ENCODE peak calls at places on chromosomes 4 and X, in nine cellular contexts. K, R, U, S, V, Y, W, O and T are unnamed samples.

GRCh38 chrX:68232206-68232605 is 201.1 kb downstream of the OPHN1 start:
- DNase-seq in K (no peak), R (no peak), U (no peak), S (no peak), V (no peak), Y (no peak), W (no peak), O (no peak), T (no peak)

GRCh38 chr4:59643682-59644081 is 1556.4 kb upstream of the ADGRL3 start:
- DNase-seq in K (no peak), R (no peak), U (no peak), S (no peak), V (no peak), Y (no peak), W (no peak), O (no peak), T (no peak)

GRCh38 chrX:77160301-77160700 is 286.9 kb upstream of the FGF16 start:
- DNase-seq in K (no peak), R (no peak), U (peak), S (no peak), V (no peak), Y (no peak), W (no peak), O (no peak), T (peak)

GRCh38 chrX:56759736-56760409 is 30.8 kb downstream of the NBDY start:
- DNase-seq in K (peak), R (no peak), U (no peak), S (no peak), V (no peak), Y (no peak), W (no peak), O (no peak), T (no peak)

GRCh38 chrX:136892412-136892811 is 11.9 kb upstream of the RBMX start:
- DNase-seq in K (no peak), R (no peak), U (no peak), S (no peak), V (no peak), Y (no peak), W (no peak), O (no peak), T (no peak)

GRCh38 chrX:154063234-154063633 is 34.3 kb downstream of the MECP2 start:
- DNase-seq in K (no peak), R (no peak), U (no peak), S (no peak), V (no peak), Y (no peak), W (no peak), O (no peak), T (no peak)

GRCh38 chr4:184273166-184274147 is 55.8 kb upstream of the ENPP6 start:
- DNase-seq in K (no peak), R (no peak), U (no peak), S (no peak), V (no peak), Y (no peak), W (no peak), O (no peak), T (no peak)

GRCh38 chr4:74109116-74109791 is 10.3 kb upstream of the CXCL2 start:
- DNase-seq in K (no peak), R (peak), U (no peak), S (peak), V (peak), Y (peak), W (no peak), O (no peak), T (no peak)

GRCh38 chrX:153648358-153649177 is 1.6 kb downstream of the DUSP9 start:
- DNase-seq in K (peak), R (no peak), U (no peak), S (no peak), V (peak), Y (no peak), W (no peak), O (no peak), T (no peak)

GRCh38 chr4:75634281-75634680 is 4.0 kb upstream of the CDKL2 start:
- DNase-seq in K (no peak), R (no peak), U (no peak), S (no peak), V (no peak), Y (no peak), W (no peak), O (no peak), T (no peak)

GRCh38 chrX:66633541-66633940 is 5.3 kb downstream of the EDA2R start:
- DNase-seq in K (no peak), R (peak), U (no peak), S (no peak), V (no peak), Y (no peak), W (no peak), O (no peak), T (no peak)

GRCh38 chr4:140736669-140737343 is 19.4 kb downstream of the TBC1D9 start:
- DNase-seq in K (no peak), R (peak), U (no peak), S (no peak), V (no peak), Y (no peak), W (no peak), O (no peak), T (no peak)

GRCh38 chr4:43778187-43778915 is 670.3 kb downstream of the KCTD8 start:
- DNase-seq in K (no peak), R (no peak), U (no peak), S (no peak), V (no peak), Y (no peak), W (no peak), O (no peak), T (no peak)

GRCh38 chr4:56127698-56128097 is 179.0 kb downstream of the CEP135 start:
- DNase-seq in K (no peak), R (no peak), U (no peak), S (no peak), V (no peak), Y (no peak), W (no peak), O (no peak), T (no peak)

GRCh38 chr4:40908702-40909362 is 159.1 kb downstream of the NSUN7 start:
- DNase-seq in K (peak), R (peak), U (peak), S (peak), V (peak), Y (peak), W (peak), O (peak), T (peak)

GRCh38 chr4:73055241-73055897 is 14.1 kb downstream of the COX18 start:
- DNase-seq in K (no peak), R (peak), U (no peak), S (no peak), V (no peak), Y (no peak), W (no peak), O (no peak), T (no peak)

GRCh38 chrX:46582325-46582724 is 8.8 kb downstream of the CHST7 start:
- DNase-seq in K (no peak), R (peak), U (no peak), S (no peak), V (no peak), Y (no peak), W (no peak), O (no peak), T (no peak)

GRCh38 chrX:102784550-102784949 is 64.0 kb downstream of the GPRASP3 start:
- DNase-seq in K (no peak), R (no peak), U (no peak), S (no peak), V (no peak), Y (no peak), W (no peak), O (no peak), T (no peak)

GRCh38 chr4:38387348-38387747 is 276.7 kb upstream of the KLF3 start:
- DNase-seq in K (peak), R (peak), U (peak), S (peak), V (peak), Y (peak), W (peak), O (no peak), T (peak)

GRCh38 chr4:109947918-109948317 is 35.2 kb downstream of the EGF start:
- DNase-seq in K (no peak), R (no peak), U (no peak), S (no peak), V (no peak), Y (no peak), W (no peak), O (no peak), T (no peak)

GRCh38 chrX:14029425-14030247 is at the start of gene GEMIN8:
- DNase-seq in K (peak), R (peak), U (peak), S (peak), V (peak), Y (peak), W (peak), O (peak), T (peak)

GRCh38 chr4:156227321-156227720 is 273.7 kb upstream of the CTSO start:
- DNase-seq in K (no peak), R (no peak), U (no peak), S (no peak), V (no peak), Y (no peak), W (no peak), O (no peak), T (no peak)

GRCh38 chrX:1239681-1240142 is 27.3 kb upstream of the CRLF2 start:
- DNase-seq in K (peak), R (no peak), U (peak), S (peak), V (peak), Y (peak), W (no peak), O (peak), T (no peak)

GRCh38 chrX:153726286-153727107 is 1.8 kb downstream of the ABCD1 start:
- DNase-seq in K (peak), R (peak), U (peak), S (peak), V (peak), Y (peak), W (peak), O (peak), T (peak)

GRCh38 chr4:81600511-81601269 is 129.0 kb upstream of the RASGEF1B start:
- DNase-seq in K (peak), R (no peak), U (no peak), S (no peak), V (no peak), Y (peak), W (no peak), O (no peak), T (no peak)

GRCh38 chr4:61462451-61463326 is 262.6 kb downstream of the ADGRL3 start:
- DNase-seq in K (no peak), R (peak), U (no peak), S (no peak), V (peak), Y (no peak), W (peak), O (no peak), T (no peak)

GRCh38 chr4:47465008-47465407 is 1.5 kb upstream of the COMMD8 start:
- DNase-seq in K (no peak), R (no peak), U (no peak), S (no peak), V (no peak), Y (no peak), W (no peak), O (no peak), T (peak)

GRCh38 chr4:82360298-82361177 is 13.3 kb downstream of the HNRNPD start:
- DNase-seq in K (no peak), R (peak), U (no peak), S (peak), V (no peak), Y (no peak), W (no peak), O (no peak), T (peak)

GRCh38 chrX:119870626-119871131 is 854 bp downstream of the RNF113A start:
- DNase-seq in K (peak), R (peak), U (peak), S (no peak), V (no peak), Y (peak), W (peak), O (peak), T (peak)

GRCh38 chrX:22666441-22666840 is 333.3 kb upstream of the DDX53 start:
- DNase-seq in K (no peak), R (peak), U (peak), S (no peak), V (no peak), Y (no peak), W (peak), O (no peak), T (peak)

DNA sequence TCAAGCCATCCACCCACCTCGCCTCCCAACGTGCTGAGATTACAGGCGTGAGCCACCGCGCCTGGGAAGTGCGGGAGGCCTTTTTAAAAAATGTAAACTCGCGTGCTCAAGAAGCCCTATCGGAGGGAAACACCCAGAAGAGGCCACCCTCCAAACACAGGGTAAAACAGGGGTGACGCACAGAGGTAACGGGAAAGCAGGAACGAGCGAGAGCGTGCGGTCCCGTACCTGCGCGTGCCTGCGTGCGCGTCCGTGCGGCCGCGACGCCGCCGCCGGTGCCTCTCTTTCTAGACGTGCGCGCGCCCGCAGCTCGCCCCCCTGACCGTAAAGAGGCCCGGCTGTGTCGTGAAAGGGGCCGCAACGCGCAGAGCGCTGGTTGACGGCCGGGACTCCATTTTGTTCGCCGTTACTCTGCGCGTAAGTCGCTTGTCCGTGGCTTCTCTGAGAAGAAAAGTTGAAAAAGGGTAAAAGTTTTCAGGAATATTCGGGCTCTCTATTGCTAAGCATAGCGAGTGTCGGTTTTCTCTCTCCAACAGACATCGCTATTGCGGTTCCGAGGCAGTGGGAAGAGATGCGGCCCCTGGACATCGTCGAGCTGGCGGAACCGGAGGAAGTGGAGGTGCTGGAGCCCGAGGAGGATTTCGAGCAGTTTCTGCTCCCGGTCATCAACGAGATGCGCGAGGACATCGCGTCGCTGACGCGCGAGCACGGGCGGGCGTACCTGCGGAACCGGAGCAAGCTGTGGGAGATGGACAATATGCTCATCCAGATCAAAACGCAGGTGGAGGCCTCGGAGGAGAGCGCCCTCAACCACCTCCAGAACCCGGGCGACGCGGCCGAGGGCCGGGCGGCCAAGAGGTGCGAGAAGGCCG is at the start of gene MRFAP1:
- DNase-seq in K (peak), R (peak), U (peak), S (peak), V (peak), Y (peak), W (peak), O (peak), T (peak)
- TF ChIP-seq POLR2A in K (peak), R (peak), U (peak), S (peak), V (no peak), Y (peak), W (peak), O (peak), T (peak)

GRCh38 chr4:2535386-2536192 is 858 bp upstream of the FAM193A start:
- DNase-seq in K (peak), R (peak), U (peak), S (peak), V (peak), Y (peak), W (peak), O (peak), T (peak)
- TF ChIP-seq POLR2A in K (peak), R (peak), U (no peak), S (no peak), V (no peak), Y (peak), W (peak), O (peak), T (no peak)

GRCh38 chr4:9942921-9943600 is 78.2 kb downstream of the SLC2A9 start:
- DNase-seq in K (no peak), R (no peak), U (no peak), S (no peak), V (no peak), Y (no peak), W (no peak), O (no peak), T (no peak)
- TF ChIP-seq POLR2A in K (no peak), R (no peak), U (no peak), S (no peak), V (no peak), Y (no peak), W (no peak), O (no peak), T (no peak)

GRCh38 chr4:99315839-99316238 is 5.4 kb downstream of the ADH1B start:
- DNase-seq in K (no peak), R (no peak), U (no peak), S (no peak), V (no peak), Y (no peak), W (no peak), O (no peak), T (no peak)
- TF ChIP-seq POLR2A in K (no peak), R (no peak), U (no peak), S (no peak), V (no peak), Y (no peak), W (no peak), O (no peak), T (no peak)

DNA sequence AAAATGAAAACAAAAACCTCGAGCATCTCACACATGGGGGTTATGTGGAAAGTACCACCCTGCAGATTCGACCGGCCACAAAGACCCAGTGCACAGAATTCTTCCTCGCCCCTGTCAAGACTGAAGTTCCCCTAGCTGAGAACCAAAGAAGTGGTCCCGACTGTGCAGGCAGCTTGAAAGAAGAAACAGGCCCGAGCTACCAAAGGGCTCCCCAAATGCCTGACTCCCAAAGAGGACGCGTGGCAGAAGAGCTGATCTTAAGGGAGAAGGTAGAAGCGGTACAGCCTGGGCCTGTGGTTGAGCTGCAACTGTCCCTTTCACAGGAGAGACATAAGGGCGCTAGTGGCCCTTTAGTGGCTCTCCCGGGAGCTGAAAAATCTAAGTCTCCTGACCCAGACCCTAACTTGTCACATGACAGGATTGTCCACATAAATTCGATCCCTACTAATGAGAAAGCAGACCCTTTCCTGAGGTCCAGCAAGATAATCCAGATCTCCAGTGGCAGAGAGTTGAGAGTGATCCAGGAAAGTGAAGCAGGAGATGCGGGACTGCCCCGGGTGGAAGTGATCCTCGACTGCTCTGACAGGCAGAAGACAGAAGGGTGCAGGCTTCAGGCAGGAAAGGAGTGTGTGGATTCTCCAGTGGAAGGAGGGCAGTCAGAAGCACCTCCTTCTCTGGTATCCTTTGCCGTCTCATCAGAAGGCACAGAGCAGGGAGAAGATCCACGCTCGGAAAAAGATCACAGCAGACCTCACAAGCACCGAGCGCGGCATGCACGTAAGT is 108.8 kb upstream of the MYOZ2 start:
- DNase-seq in K (peak), R (no peak), U (no peak), S (peak), V (no peak), Y (peak), W (no peak), O (no peak), T (no peak)
- TF ChIP-seq POLR2A in K (peak), R (no peak), U (no peak), S (peak), V (no peak), Y (peak), W (no peak), O (no peak), T (no peak)

DNA sequence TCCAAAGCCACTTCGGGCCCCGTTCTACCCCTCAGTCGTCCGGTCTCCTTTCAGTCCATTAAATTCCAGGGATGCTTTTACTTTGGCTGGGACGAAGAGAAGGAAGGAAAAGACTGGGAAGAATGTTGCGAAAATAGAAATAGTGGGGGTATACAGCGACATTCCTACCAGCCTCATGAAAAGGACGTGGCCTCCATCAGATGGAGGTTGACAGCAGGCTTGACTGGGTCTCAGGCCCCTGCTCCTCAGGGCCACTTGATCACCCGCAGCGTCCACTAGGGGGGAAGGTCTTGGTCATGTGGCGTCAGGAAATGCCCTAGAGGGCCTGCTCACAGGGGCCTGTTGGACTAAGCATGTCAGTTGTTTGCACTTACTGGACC is 671 bp upstream of the ANKRD50 start:
- DNase-seq in K (peak), R (peak), U (peak), S (peak), V (peak), Y (peak), W (peak), O (peak), T (peak)
- TF ChIP-seq POLR2A in K (no peak), R (no peak), U (no peak), S (no peak), V (no peak), Y (peak), W (no peak), O (no peak), T (peak)